ENCODE peak calls at places on chromosomes 12 and 14, in six cellular contexts. One of them, this sample, is unnamed.

GRCh38 chr12:3863756-3864155 is 9.4 kb downstream of the PARP11 start:
- DNase-seq in stimulated activated CD8-positive, alpha-beta memory T cell treated with anti-CD3 and anti-CD28 coated beads, Interleukin-2, amount 100 ng/mL, for 1 hour: no peak
- DNase-seq in lower lobe of right lung: no peak
- DNase-seq in neural progenitor cell: no peak
- DNase-seq in kidney: no peak
- DNase-seq in activated CD4-positive, alpha-beta memory T cell treated with anti-CD3 and anti-CD28 coated beads, Interleukin-2, amount 10 ng/mL, durations not matched to agents 7 days and 5 days: no peak
- DNase-seq in this sample: no peak

GRCh38 chr14:38737657-38738056 is 365.4 kb downstream of the SEC23A start:
- DNase-seq in stimulated activated CD8-positive, alpha-beta memory T cell treated with anti-CD3 and anti-CD28 coated beads, Interleukin-2, amount 100 ng/mL, for 1 hour: no peak
- DNase-seq in lower lobe of right lung: no peak
- DNase-seq in neural progenitor cell: no peak
- DNase-seq in kidney: no peak
- DNase-seq in activated CD4-positive, alpha-beta memory T cell treated with anti-CD3 and anti-CD28 coated beads, Interleukin-2, amount 10 ng/mL, durations not matched to agents 7 days and 5 days: no peak
- DNase-seq in this sample: no peak

GRCh38 chr12:95118788-95119179 is 45.4 kb upstream of the NR2C1 start:
- DNase-seq in stimulated activated CD8-positive, alpha-beta memory T cell treated with anti-CD3 and anti-CD28 coated beads, Interleukin-2, amount 100 ng/mL, for 1 hour: no peak
- DNase-seq in lower lobe of right lung: peak
- DNase-seq in neural progenitor cell: no peak
- DNase-seq in kidney: no peak
- DNase-seq in activated CD4-positive, alpha-beta memory T cell treated with anti-CD3 and anti-CD28 coated beads, Interleukin-2, amount 10 ng/mL, durations not matched to agents 7 days and 5 days: no peak
- DNase-seq in this sample: no peak

GRCh38 chr12:111706145-111706544 is 20.3 kb downstream of the ACAD10 start:
- DNase-seq in stimulated activated CD8-positive, alpha-beta memory T cell treated with anti-CD3 and anti-CD28 coated beads, Interleukin-2, amount 100 ng/mL, for 1 hour: no peak
- DNase-seq in lower lobe of right lung: no peak
- DNase-seq in neural progenitor cell: no peak
- DNase-seq in kidney: no peak
- DNase-seq in activated CD4-positive, alpha-beta memory T cell treated with anti-CD3 and anti-CD28 coated beads, Interleukin-2, amount 10 ng/mL, durations not matched to agents 7 days and 5 days: no peak
- DNase-seq in this sample: no peak

GRCh38 chr12:4858385-4858784 is 51.3 kb upstream of the KCNA1 start:
- DNase-seq in stimulated activated CD8-positive, alpha-beta memory T cell treated with anti-CD3 and anti-CD28 coated beads, Interleukin-2, amount 100 ng/mL, for 1 hour: no peak
- DNase-seq in lower lobe of right lung: no peak
- DNase-seq in neural progenitor cell: peak
- DNase-seq in kidney: no peak
- DNase-seq in activated CD4-positive, alpha-beta memory T cell treated with anti-CD3 and anti-CD28 coated beads, Interleukin-2, amount 10 ng/mL, durations not matched to agents 7 days and 5 days: no peak
- DNase-seq in this sample: no peak

GRCh38 chr12:109710279-109710746 is 3.3 kb upstream of the FAM222A start:
- DNase-seq in stimulated activated CD8-positive, alpha-beta memory T cell treated with anti-CD3 and anti-CD28 coated beads, Interleukin-2, amount 100 ng/mL, for 1 hour: no peak
- DNase-seq in lower lobe of right lung: no peak
- DNase-seq in neural progenitor cell: no peak
- DNase-seq in kidney: no peak
- DNase-seq in activated CD4-positive, alpha-beta memory T cell treated with anti-CD3 and anti-CD28 coated beads, Interleukin-2, amount 10 ng/mL, durations not matched to agents 7 days and 5 days: no peak
- DNase-seq in this sample: no peak

GRCh38 chr12:66594688-66595087 is 84.2 kb downstream of the GRIP1 start:
- DNase-seq in stimulated activated CD8-positive, alpha-beta memory T cell treated with anti-CD3 and anti-CD28 coated beads, Interleukin-2, amount 100 ng/mL, for 1 hour: no peak
- DNase-seq in lower lobe of right lung: no peak
- DNase-seq in neural progenitor cell: no peak
- DNase-seq in kidney: no peak
- DNase-seq in activated CD4-positive, alpha-beta memory T cell treated with anti-CD3 and anti-CD28 coated beads, Interleukin-2, amount 10 ng/mL, durations not matched to agents 7 days and 5 days: no peak
- DNase-seq in this sample: no peak

GRCh38 chr12:1047898-1048660 is 57.1 kb downstream of the ERC1 start:
- DNase-seq in stimulated activated CD8-positive, alpha-beta memory T cell treated with anti-CD3 and anti-CD28 coated beads, Interleukin-2, amount 100 ng/mL, for 1 hour: no peak
- DNase-seq in lower lobe of right lung: no peak
- DNase-seq in neural progenitor cell: no peak
- DNase-seq in kidney: no peak
- DNase-seq in activated CD4-positive, alpha-beta memory T cell treated with anti-CD3 and anti-CD28 coated beads, Interleukin-2, amount 10 ng/mL, durations not matched to agents 7 days and 5 days: no peak
- DNase-seq in this sample: no peak

GRCh38 chr12:125029756-125030358 is 35.4 kb upstream of the AACS start:
- DNase-seq in stimulated activated CD8-positive, alpha-beta memory T cell treated with anti-CD3 and anti-CD28 coated beads, Interleukin-2, amount 100 ng/mL, for 1 hour: no peak
- DNase-seq in lower lobe of right lung: no peak
- DNase-seq in neural progenitor cell: no peak
- DNase-seq in kidney: no peak
- DNase-seq in activated CD4-positive, alpha-beta memory T cell treated with anti-CD3 and anti-CD28 coated beads, Interleukin-2, amount 10 ng/mL, durations not matched to agents 7 days and 5 days: no peak
- DNase-seq in this sample: no peak

GRCh38 chr12:54418441-54419087 is 502 bp downstream of the ITGA5 start:
- DNase-seq in stimulated activated CD8-positive, alpha-beta memory T cell treated with anti-CD3 and anti-CD28 coated beads, Interleukin-2, amount 100 ng/mL, for 1 hour: no peak
- DNase-seq in lower lobe of right lung: no peak
- DNase-seq in neural progenitor cell: no peak
- DNase-seq in kidney: peak
- DNase-seq in activated CD4-positive, alpha-beta memory T cell treated with anti-CD3 and anti-CD28 coated beads, Interleukin-2, amount 10 ng/mL, durations not matched to agents 7 days and 5 days: no peak
- DNase-seq in this sample: no peak

GRCh38 chr12:82479511-82479910 is 121.2 kb downstream of the METTL25 start:
- DNase-seq in stimulated activated CD8-positive, alpha-beta memory T cell treated with anti-CD3 and anti-CD28 coated beads, Interleukin-2, amount 100 ng/mL, for 1 hour: no peak
- DNase-seq in lower lobe of right lung: no peak
- DNase-seq in neural progenitor cell: peak
- DNase-seq in kidney: no peak
- DNase-seq in activated CD4-positive, alpha-beta memory T cell treated with anti-CD3 and anti-CD28 coated beads, Interleukin-2, amount 10 ng/mL, durations not matched to agents 7 days and 5 days: no peak
- DNase-seq in this sample: no peak

GRCh38 chr14:103512701-103513611 is 9.7 kb downstream of the CKB start:
- DNase-seq in stimulated activated CD8-positive, alpha-beta memory T cell treated with anti-CD3 and anti-CD28 coated beads, Interleukin-2, amount 100 ng/mL, for 1 hour: no peak
- DNase-seq in lower lobe of right lung: peak
- DNase-seq in neural progenitor cell: no peak
- DNase-seq in kidney: peak
- DNase-seq in activated CD4-positive, alpha-beta memory T cell treated with anti-CD3 and anti-CD28 coated beads, Interleukin-2, amount 10 ng/mL, durations not matched to agents 7 days and 5 days: no peak
- DNase-seq in this sample: peak

GRCh38 chr14:61866932-61867920 is 105.0 kb downstream of the SNAPC1 start:
- DNase-seq in stimulated activated CD8-positive, alpha-beta memory T cell treated with anti-CD3 and anti-CD28 coated beads, Interleukin-2, amount 100 ng/mL, for 1 hour: no peak
- DNase-seq in lower lobe of right lung: no peak
- DNase-seq in neural progenitor cell: no peak
- DNase-seq in kidney: no peak
- DNase-seq in activated CD4-positive, alpha-beta memory T cell treated with anti-CD3 and anti-CD28 coated beads, Interleukin-2, amount 10 ng/mL, durations not matched to agents 7 days and 5 days: no peak
- DNase-seq in this sample: no peak

GRCh38 chr12:1001507-1001906 is 10.5 kb downstream of the ERC1 start:
- DNase-seq in stimulated activated CD8-positive, alpha-beta memory T cell treated with anti-CD3 and anti-CD28 coated beads, Interleukin-2, amount 100 ng/mL, for 1 hour: no peak
- DNase-seq in lower lobe of right lung: no peak
- DNase-seq in neural progenitor cell: no peak
- DNase-seq in kidney: no peak
- DNase-seq in activated CD4-positive, alpha-beta memory T cell treated with anti-CD3 and anti-CD28 coated beads, Interleukin-2, amount 10 ng/mL, durations not matched to agents 7 days and 5 days: no peak
- DNase-seq in this sample: no peak

GRCh38 chr14:90699016-90699415 is 117.2 kb downstream of the TTC7B start:
- DNase-seq in stimulated activated CD8-positive, alpha-beta memory T cell treated with anti-CD3 and anti-CD28 coated beads, Interleukin-2, amount 100 ng/mL, for 1 hour: no peak
- DNase-seq in lower lobe of right lung: no peak
- DNase-seq in neural progenitor cell: no peak
- DNase-seq in kidney: no peak
- DNase-seq in activated CD4-positive, alpha-beta memory T cell treated with anti-CD3 and anti-CD28 coated beads, Interleukin-2, amount 10 ng/mL, durations not matched to agents 7 days and 5 days: no peak
- DNase-seq in this sample: no peak

GRCh38 chr12:89470741-89471504 is 53.7 kb downstream of the GALNT4 start:
- DNase-seq in stimulated activated CD8-positive, alpha-beta memory T cell treated with anti-CD3 and anti-CD28 coated beads, Interleukin-2, amount 100 ng/mL, for 1 hour: no peak
- DNase-seq in lower lobe of right lung: no peak
- DNase-seq in neural progenitor cell: peak
- DNase-seq in kidney: no peak
- DNase-seq in activated CD4-positive, alpha-beta memory T cell treated with anti-CD3 and anti-CD28 coated beads, Interleukin-2, amount 10 ng/mL, durations not matched to agents 7 days and 5 days: no peak
- DNase-seq in this sample: no peak

GRCh38 chr12:121175383-121176119 is 34.4 kb upstream of the P2RX4 start:
- DNase-seq in stimulated activated CD8-positive, alpha-beta memory T cell treated with anti-CD3 and anti-CD28 coated beads, Interleukin-2, amount 100 ng/mL, for 1 hour: no peak
- DNase-seq in lower lobe of right lung: no peak
- DNase-seq in neural progenitor cell: no peak
- DNase-seq in kidney: no peak
- DNase-seq in activated CD4-positive, alpha-beta memory T cell treated with anti-CD3 and anti-CD28 coated beads, Interleukin-2, amount 10 ng/mL, durations not matched to agents 7 days and 5 days: no peak
- DNase-seq in this sample: peak

This sample was measured in aorta.